ENCODE peak calls at places on chromosomes 16 and 17, in six cellular contexts. W, H, G, S, C and L are unnamed samples.

GRCh38 chr16:56451753-56452689 is 667 bp downstream of the OGFOD1 start:
- DNase-seq in H (peak; percentile 31), C (peak; percentile 37), S (peak; percentile 14), G (peak; percentile 6), W (no peak), L (no peak)

GRCh38 chr16:23508589-23509440 is 1.5 kb downstream of the GGA2 start:
- DNase-seq in H (no peak), G (no peak), S (no peak), W (peak; percentile 2), C (no peak), L (no peak)

GRCh38 chr17:49402706-49403105 is 12.0 kb downstream of the PHB1 start:
- DNase-seq in G (no peak), S (no peak), W (no peak), H (no peak), C (no peak), L (no peak)

GRCh38 chr16:7744546-7745294 is 412.1 kb downstream of the RBFOX1 start:
- DNase-seq in W (no peak), S (no peak), H (no peak), C (no peak), G (no peak), L (no peak)

GRCh38 chr17:15106540-15106939 is 158.6 kb downstream of the PMP22 start:
- DNase-seq in C (no peak), W (no peak), G (no peak), S (no peak), H (peak; percentile 45), L (no peak)

GRCh38 chr17:62760059-62760887 is 47.8 kb downstream of the MARCHF10 start:
- DNase-seq in G (no peak), S (no peak), C (no peak), W (no peak), H (peak; percentile 73), L (no peak)

GRCh38 chr16:7369181-7369580 is 36.5 kb downstream of the RBFOX1 start:
- DNase-seq in G (no peak), C (no peak), W (no peak), S (no peak), H (no peak), L (no peak)

GRCh38 chr17:65660947-65661346 is 99.5 kb upstream of the AXIN2 start:
- DNase-seq in C (no peak), H (peak; percentile 70), W (no peak), S (peak; percentile 19), G (no peak), L (no peak)

GRCh38 chr16:48936811-48937210 is 326.8 kb upstream of the N4BP1 start:
- DNase-seq in H (no peak), S (no peak), C (no peak), W (no peak), G (no peak), L (no peak)

GRCh38 chr17:50204431-50204830 is 3.0 kb upstream of the COL1A1 start:
- DNase-seq in S (no peak), H (no peak), G (no peak), W (no peak), C (no peak), L (no peak)

GRCh38 chr17:74219576-74220133 is 6.3 kb downstream of the TTYH2 start:
- DNase-seq in G (no peak), C (no peak), W (no peak), S (no peak), H (no peak), L (no peak)

GRCh38 chr17:49315974-49316570 is 46.0 kb downstream of the ZNF652 start:
- DNase-seq in H (peak; percentile 27), C (no peak), S (peak; percentile 35), G (no peak), W (no peak), L (no peak)

GRCh38 chr17:62787358-62787757 is 20.8 kb downstream of the MARCHF10 start:
- DNase-seq in H (peak; percentile 65), S (no peak), C (no peak), W (no peak), G (no peak), L (no peak)

GRCh38 chr17:78995761-78996451 is 13.7 kb downstream of the CANT1 start:
- DNase-seq in H (no peak), C (no peak), W (no peak), G (peak; percentile 58), S (no peak), L (no peak)

GRCh38 chr16:10971560-10971961 is 27.2 kb downstream of the CLEC16A start:
- DNase-seq in G (peak; percentile 32), W (peak; percentile 52), S (no peak), H (peak; percentile 92), C (no peak), L (no peak)

GRCh38 chr17:58191259-58191896 is 1.1 kb upstream of the EPX start:
- DNase-seq in C (no peak), H (no peak), G (no peak), W (no peak), S (no peak), L (no peak)

GRCh38 chr17:35621768-35622167 is 34.6 kb downstream of the AP2B1 start:
- DNase-seq in S (no peak), W (no peak), G (no peak), C (no peak), H (no peak), L (no peak)

GRCh38 chr17:16001498-16001897 is 1.9 kb downstream of the TTC19 start:
- DNase-seq in S (no peak), W (no peak), G (no peak), H (no peak), C (no peak), L (no peak)

GRCh38 chr17:68398731-68399637 is 58.3 kb downstream of the WIPI1 start:
- DNase-seq in W (peak; percentile 55), H (peak; percentile 81), S (peak; percentile 81), C (no peak), G (peak; percentile 85), L (no peak)

GRCh38 chr16:87028481-87029320 is 288.5 kb downstream of the C16orf95 start:
- DNase-seq in H (no peak), S (no peak), C (no peak), W (no peak), G (no peak), L (no peak)

GRCh38 chr17:64418506-64419339 is 28.1 kb upstream of the PECAM1 start:
- DNase-seq in W (no peak), G (peak; percentile 63), C (no peak), H (peak; percentile 74), S (peak; percentile 64), L (no peak)

GRCh38 chr16:2366660-2367309 is 26.3 kb upstream of the ABCA3 start:
- DNase-seq in W (no peak), S (no peak), G (no peak), H (no peak), C (no peak), L (no peak)

GRCh38 chr16:49452108-49452507 is 78.5 kb downstream of the C16orf78 start:
- DNase-seq in S (no peak), W (no peak), G (no peak), H (no peak), C (no peak), L (no peak)